ENCODE peak calls at places on chromosome 2, in nine cellular contexts. J, N, M, F, S, A, Y, K and O are unnamed samples.

GRCh38 chr2:46825958-46826897 is 89.4 kb downstream of the MCFD2 start:
- DNase-seq in J (no peak), N (no peak), M (no peak), F (peak), S (no peak), A (no peak), Y (no peak), K (no peak), O (peak)

GRCh38 chr2:23602113-23602512 is 217.1 kb downstream of the KLHL29 start:
- DNase-seq in J (no peak), N (no peak), M (no peak), F (peak), S (no peak), A (peak), Y (peak), K (no peak), O (peak)

GRCh38 chr2:25331686-25332365 is 9.9 kb downstream of the DNMT3A start:
- DNase-seq in J (no peak), N (no peak), M (peak), F (no peak), S (no peak), A (no peak), Y (no peak), K (no peak), O (no peak)

GRCh38 chr2:45008296-45009129 is 739 bp downstream of the SIX2 start:
- DNase-seq in J (no peak), N (no peak), M (no peak), F (no peak), S (peak), A (no peak), Y (peak), K (no peak), O (no peak)

GRCh38 chr2:242020196-242021004 is 150.9 kb downstream of the RTP5 start:
- DNase-seq in J (no peak), N (no peak), M (no peak), F (peak), S (no peak), A (peak), Y (peak), K (peak), O (no peak)

GRCh38 chr2:157181234-157181633 is 76.3 kb upstream of the GALNT5 start:
- DNase-seq in J (no peak), N (no peak), M (no peak), F (no peak), S (no peak), A (no peak), Y (no peak), K (no peak), O (no peak)

GRCh38 chr2:220044383-220044782 is 417.0 kb downstream of the SLC4A3 start:
- DNase-seq in J (no peak), N (no peak), M (no peak), F (peak), S (no peak), A (no peak), Y (no peak), K (no peak), O (no peak)

GRCh38 chr2:26344581-26345283 is 1.2 kb upstream of the SELENOI start:
- DNase-seq in J (no peak), N (peak), M (no peak), F (no peak), S (peak), A (peak), Y (peak), K (no peak), O (peak)

GRCh38 chr2:160703648-160704585 is 210.3 kb upstream of the RBMS1 start:
- DNase-seq in J (peak), N (peak), M (no peak), F (peak), S (no peak), A (no peak), Y (no peak), K (peak), O (no peak)

GRCh38 chr2:101120124-101120996 is 30.8 kb downstream of the TBC1D8 start:
- DNase-seq in J (no peak), N (no peak), M (no peak), F (peak), S (peak), A (peak), Y (peak), K (no peak), O (peak)